ENCODE peak calls at places on chromosomes 7 and 10, in four cellular contexts. One of them, this sample, is unnamed.

GRCh38 chr7:100759357-100760171 is 26.2 kb downstream of the ZAN start:
- DNase-seq in transverse colon: no peak
- DNase-seq in stomach: no peak
- DNase-seq in GM23338: no peak
- DNase-seq in this sample: no peak

GRCh38 chr10:130338588-130339070 is 202.4 kb downstream of the GLRX3 start:
- DNase-seq in GM23338: no peak
- DNase-seq in transverse colon: no peak
- DNase-seq in stomach: no peak
- DNase-seq in this sample: no peak

GRCh38 chr7:106840342-106840741 is 24.7 kb upstream of the PIK3CG start:
- DNase-seq in GM23338: peak
- DNase-seq in stomach: no peak
- DNase-seq in transverse colon: no peak
- DNase-seq in this sample: no peak

GRCh38 chr10:11687779-11688447 is 54.3 kb upstream of the ECHDC3 start:
- DNase-seq in transverse colon: peak
- DNase-seq in GM23338: no peak
- DNase-seq in stomach: peak
- DNase-seq in this sample: no peak

GRCh38 chr10:78672898-78673297 is 395.9 kb upstream of the ZMIZ1 start:
- DNase-seq in transverse colon: no peak
- DNase-seq in GM23338: no peak
- DNase-seq in stomach: no peak
- DNase-seq in this sample: no peak

GRCh38 chr10:78960316-78960800 is 108.4 kb upstream of the ZMIZ1 start:
- DNase-seq in stomach: peak
- DNase-seq in transverse colon: peak
- DNase-seq in GM23338: no peak
- DNase-seq in this sample: peak

GRCh38 chr7:82204694-82205093 is 238.9 kb downstream of the CACNA2D1 start:
- DNase-seq in transverse colon: no peak
- DNase-seq in stomach: no peak
- DNase-seq in GM23338: no peak
- DNase-seq in this sample: no peak

GRCh38 chr10:97361050-97361901 is 26.7 kb upstream of the FRAT2 start:
- DNase-seq in stomach: no peak
- DNase-seq in GM23338: no peak
- DNase-seq in transverse colon: no peak
- DNase-seq in this sample: no peak

GRCh38 chr10:117736655-117737054 is 194.1 kb downstream of the EMX2 start:
- DNase-seq in GM23338: no peak
- DNase-seq in transverse colon: no peak
- DNase-seq in stomach: no peak
- DNase-seq in this sample: no peak

GRCh38 chr7:105270117-105270516 is 118.6 kb downstream of the SRPK2 start:
- DNase-seq in stomach: no peak
- DNase-seq in GM23338: peak
- DNase-seq in transverse colon: no peak
- DNase-seq in this sample: no peak

DNA sequence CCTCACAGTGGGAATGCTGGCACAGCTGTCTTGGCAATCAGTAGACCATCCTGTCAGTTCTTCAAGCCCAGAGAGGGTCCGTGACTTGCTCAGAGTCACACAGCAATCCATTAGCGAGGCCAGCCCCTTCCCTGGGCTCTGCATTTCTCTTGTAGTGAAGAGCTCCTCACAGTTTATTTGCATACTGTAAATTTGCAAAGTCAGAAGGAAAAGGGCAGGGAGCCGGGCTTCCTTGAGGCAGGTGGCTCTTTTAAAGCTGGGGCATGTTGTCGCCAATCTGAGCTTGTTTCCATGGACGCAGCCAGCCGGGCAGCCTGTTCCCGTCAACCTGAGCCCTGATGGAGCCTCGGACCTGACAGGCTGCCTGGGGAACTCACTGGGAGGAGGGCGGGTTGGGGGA is 123.4 kb downstream of the CUX1 start:
- DNase-seq in stomach: peak
- DNase-seq in GM23338: peak
- DNase-seq in transverse colon: peak
- DNase-seq in this sample: peak
- TF ChIP-seq POLR2AphosphoS5 in stomach: no peak
- TF ChIP-seq POLR2AphosphoS5 in GM23338: no peak
- TF ChIP-seq POLR2AphosphoS5 in transverse colon: no peak
- TF ChIP-seq POLR2AphosphoS5 in this sample: peak

GRCh38 chr7:37150856-37151255 is 297.8 kb downstream of the ELMO1 start:
- DNase-seq in stomach: no peak
- DNase-seq in GM23338: no peak
- DNase-seq in transverse colon: no peak
- DNase-seq in this sample: no peak
- TF ChIP-seq POLR2AphosphoS5 in stomach: no peak
- TF ChIP-seq POLR2AphosphoS5 in GM23338: no peak
- TF ChIP-seq POLR2AphosphoS5 in transverse colon: no peak
- TF ChIP-seq POLR2AphosphoS5 in this sample: no peak

DNA sequence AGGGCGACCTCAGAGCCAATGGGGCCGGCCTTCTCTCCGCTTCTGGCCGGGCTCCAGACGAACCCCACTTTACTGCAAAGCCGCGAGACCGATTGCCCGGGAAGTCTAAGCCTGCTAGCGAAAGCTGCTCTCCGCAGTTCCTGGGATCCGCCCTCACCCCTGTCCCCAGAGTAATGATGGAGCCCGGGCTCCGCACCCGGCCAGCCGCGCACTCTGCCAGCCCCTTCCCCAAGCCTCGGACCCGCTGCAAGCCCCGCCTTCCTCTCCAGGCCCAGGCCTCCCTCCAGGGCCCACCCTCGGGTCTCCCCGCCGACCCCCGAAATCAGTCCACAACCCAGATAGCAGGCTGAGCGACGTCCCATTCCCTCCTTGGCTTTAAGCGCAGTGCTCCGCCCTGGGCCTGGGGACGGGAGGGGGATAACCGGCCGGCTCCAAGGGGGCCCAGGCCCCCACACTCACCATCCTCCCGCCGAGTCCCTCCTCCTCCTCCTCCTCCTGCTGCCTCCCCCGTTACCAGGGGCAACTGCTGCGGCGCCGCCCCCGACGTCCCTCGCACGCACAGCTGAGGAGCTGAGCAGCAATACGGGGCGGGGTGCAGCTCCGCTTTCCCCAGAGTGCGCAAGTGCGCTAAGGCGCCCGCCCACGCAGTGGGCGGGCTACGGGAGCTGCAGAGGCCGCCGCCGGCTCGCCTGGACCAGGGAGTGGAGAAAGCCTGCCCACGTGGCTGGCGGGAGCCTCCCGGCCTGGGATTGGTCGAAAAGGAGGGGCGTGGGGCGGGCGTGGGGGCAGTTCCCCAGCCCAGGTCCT is at the start of gene ARL3:
- DNase-seq in GM23338: peak
- DNase-seq in stomach: peak
- DNase-seq in transverse colon: peak
- DNase-seq in this sample: peak
- TF ChIP-seq POLR2AphosphoS5 in GM23338: peak
- TF ChIP-seq POLR2AphosphoS5 in stomach: peak
- TF ChIP-seq POLR2AphosphoS5 in transverse colon: peak
- TF ChIP-seq POLR2AphosphoS5 in this sample: peak

GRCh38 chr7:14871880-14872279 is 30.7 kb downstream of the DGKB start:
- DNase-seq in GM23338: no peak
- DNase-seq in stomach: no peak
- DNase-seq in transverse colon: no peak
- DNase-seq in this sample: no peak
- TF ChIP-seq POLR2AphosphoS5 in GM23338: no peak
- TF ChIP-seq POLR2AphosphoS5 in stomach: no peak
- TF ChIP-seq POLR2AphosphoS5 in transverse colon: no peak
- TF ChIP-seq POLR2AphosphoS5 in this sample: no peak

This sample was measured in sigmoid colon.